ENCODE peak calls at places on chromosomes 2 and 18, in seven cellular contexts. C, P, X, H, N, Y and V are unnamed samples. For H3K36me3, the result is how much of the 10 kb centered on the place peaks cover.

GRCh38 chr2:25268136-25268535 is 73.6 kb downstream of the DNMT3A start:
- DNase-seq in C (no peak), P (no peak), X (no peak), H (no peak), N (no peak), Y (no peak), V (no peak)

GRCh38 chr2:37881397-37881796 is 43.7 kb upstream of the RMDN2 start:
- DNase-seq in C (no peak), P (no peak), X (no peak), H (no peak), N (no peak), Y (no peak), V (no peak)

GRCh38 chr2:10120158-10120937 is 2.2 kb upstream of the RRM2 start:
- DNase-seq in C (peak), P (peak), X (peak), H (peak), N (peak), Y (peak), V (peak)

GRCh38 chr18:52903858-52904257 is 563.9 kb downstream of the DCC start:
- DNase-seq in C (no peak), P (peak), X (peak), H (no peak), N (peak), Y (no peak), V (peak)

GRCh38 chr2:167114018-167114417 is 225.7 kb downstream of the XIRP2 start:
- DNase-seq in C (no peak), P (no peak), X (no peak), H (no peak), N (no peak), Y (no peak), V (no peak)

GRCh38 chr18:7572837-7573236 is 5.7 kb downstream of the PTPRM start:
- DNase-seq in C (no peak), P (no peak), X (peak), H (no peak), N (no peak), Y (no peak), V (no peak)

GRCh38 chr2:16075045-16076012 is 135.0 kb downstream of the MYCN start:
- DNase-seq in C (no peak), P (no peak), X (no peak), H (no peak), N (no peak), Y (no peak), V (no peak)

GRCh38 chr2:238941262-238941792 is 93.4 kb downstream of the TWIST2 start:
- DNase-seq in C (no peak), P (peak), X (no peak), H (no peak), N (no peak), Y (peak), V (no peak)

GRCh38 chr18:48412339-48412929 is 3.3 kb upstream of the ZBTB7C start:
- DNase-seq in C (no peak), P (peak), X (peak), H (no peak), N (peak), Y (no peak), V (peak)

GRCh38 chr2:21787931-21788330 is 664.2 kb downstream of the TDRD15 start:
- DNase-seq in C (no peak), P (no peak), X (no peak), H (no peak), N (no peak), Y (no peak), V (no peak)

GRCh38 chr2:240401781-240402551 is 33.5 kb upstream of the GPC1 start:
- DNase-seq in C (no peak), P (no peak), X (no peak), H (no peak), N (no peak), Y (no peak), V (peak)

GRCh38 chr2:138029238-138029637 is 65.0 kb downstream of the HNMT start:
- DNase-seq in C (no peak), P (no peak), X (peak), H (no peak), N (no peak), Y (no peak), V (no peak)

GRCh38 chr2:129781749-129782617 is 197.5 kb upstream of the RAB6C start:
- DNase-seq in C (no peak), P (no peak), X (no peak), H (no peak), N (peak), Y (no peak), V (peak)

GRCh38 chr2:52844701-52845423 is 922.7 kb upstream of the CHAC2 start:
- DNase-seq in C (no peak), P (no peak), X (no peak), H (no peak), N (no peak), Y (no peak), V (no peak)

GRCh38 chr18:37019157-37019571 is 190.2 kb downstream of the KIAA1328 start:
- DNase-seq in C (no peak), P (no peak), X (peak), H (no peak), N (peak), Y (no peak), V (peak)

GRCh38 chr2:230953843-230954242 is 28.8 kb upstream of the GPR55 start:
- DNase-seq in C (no peak), P (no peak), X (no peak), H (no peak), N (no peak), Y (no peak), V (no peak)

GRCh38 chr2:163604941-163605555 is 130.8 kb downstream of the FIGN start:
- DNase-seq in C (no peak), P (no peak), X (peak), H (no peak), N (no peak), Y (no peak), V (no peak)

GRCh38 chr18:77092104-77093066 is 40.2 kb downstream of the MBP start:
- DNase-seq in C (no peak), P (no peak), X (no peak), H (peak), N (no peak), Y (no peak), V (no peak)
- H3K36me3 ChIP-seq in C (under half), P (under half), X (under half), H (under half), N (under half), Y (under half), V (under half)

GRCh38 chr2:27039871-27040270 is 7.1 kb downstream of the TMEM214 start:
- DNase-seq in C (no peak), P (no peak), X (no peak), H (no peak), N (no peak), Y (no peak), V (no peak)
- H3K36me3 ChIP-seq in C (under half), P (under half), X (half or more), H (half or more), N (under half), Y (under half), V (half or more)

DNA sequence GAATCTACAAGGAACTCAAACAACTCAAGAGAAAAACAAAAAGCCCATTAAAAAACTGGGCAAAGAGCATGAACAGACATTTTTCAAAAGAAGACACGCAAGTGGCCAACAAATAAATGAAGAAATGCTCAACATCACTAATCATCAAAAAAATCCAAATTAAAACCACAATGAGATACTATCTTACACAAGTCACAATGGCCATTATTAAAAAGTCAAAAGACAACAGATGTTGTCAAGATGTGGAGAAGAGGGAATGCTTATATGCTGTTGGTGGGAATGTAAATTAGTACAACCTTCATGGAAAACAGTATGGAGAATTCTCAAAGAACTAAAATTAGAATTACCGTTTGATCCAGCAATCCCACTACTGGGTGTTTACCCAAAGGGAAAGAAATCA is 15.1 kb downstream of the LMAN1 start:
- DNase-seq in C (no peak), P (no peak), X (no peak), H (no peak), N (no peak), Y (no peak), V (no peak)
- H3K36me3 ChIP-seq in C (under half), P (under half), X (half or more), H (half or more), N (half or more), Y (under half), V (half or more)

GRCh38 chr2:101022221-101022620 is 20.1 kb downstream of the RPL31 start:
- DNase-seq in C (no peak), P (no peak), X (no peak), H (no peak), N (no peak), Y (no peak), V (no peak)
- H3K36me3 ChIP-seq in C (under half), P (under half), X (under half), H (half or more), N (under half), Y (under half), V (under half)

DNA sequence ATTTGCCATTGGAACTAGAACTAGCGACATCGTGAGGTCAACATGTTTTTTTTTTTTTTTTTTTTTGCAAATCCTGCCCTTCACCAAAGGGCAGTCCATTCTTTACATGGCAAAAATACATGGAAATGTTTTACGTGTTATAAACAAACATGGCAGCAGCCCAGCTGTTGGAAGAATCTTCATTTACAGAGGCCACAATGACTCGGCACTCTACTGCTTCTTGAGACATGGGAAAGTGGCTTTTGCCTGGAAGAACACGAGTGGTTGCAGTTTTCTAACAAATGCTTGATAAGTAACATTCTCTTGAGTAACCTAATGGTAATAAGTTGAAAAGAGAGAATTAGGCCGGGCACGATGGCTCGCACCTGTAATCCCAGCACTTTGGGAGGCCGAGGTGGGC is 22.8 kb upstream of the POLR1B start:
- DNase-seq in C (no peak), P (no peak), X (no peak), H (no peak), N (no peak), Y (no peak), V (no peak)
- H3K36me3 ChIP-seq in C (under half), P (under half), X (under half), H (under half), N (half or more), Y (under half), V (half or more)

DNA sequence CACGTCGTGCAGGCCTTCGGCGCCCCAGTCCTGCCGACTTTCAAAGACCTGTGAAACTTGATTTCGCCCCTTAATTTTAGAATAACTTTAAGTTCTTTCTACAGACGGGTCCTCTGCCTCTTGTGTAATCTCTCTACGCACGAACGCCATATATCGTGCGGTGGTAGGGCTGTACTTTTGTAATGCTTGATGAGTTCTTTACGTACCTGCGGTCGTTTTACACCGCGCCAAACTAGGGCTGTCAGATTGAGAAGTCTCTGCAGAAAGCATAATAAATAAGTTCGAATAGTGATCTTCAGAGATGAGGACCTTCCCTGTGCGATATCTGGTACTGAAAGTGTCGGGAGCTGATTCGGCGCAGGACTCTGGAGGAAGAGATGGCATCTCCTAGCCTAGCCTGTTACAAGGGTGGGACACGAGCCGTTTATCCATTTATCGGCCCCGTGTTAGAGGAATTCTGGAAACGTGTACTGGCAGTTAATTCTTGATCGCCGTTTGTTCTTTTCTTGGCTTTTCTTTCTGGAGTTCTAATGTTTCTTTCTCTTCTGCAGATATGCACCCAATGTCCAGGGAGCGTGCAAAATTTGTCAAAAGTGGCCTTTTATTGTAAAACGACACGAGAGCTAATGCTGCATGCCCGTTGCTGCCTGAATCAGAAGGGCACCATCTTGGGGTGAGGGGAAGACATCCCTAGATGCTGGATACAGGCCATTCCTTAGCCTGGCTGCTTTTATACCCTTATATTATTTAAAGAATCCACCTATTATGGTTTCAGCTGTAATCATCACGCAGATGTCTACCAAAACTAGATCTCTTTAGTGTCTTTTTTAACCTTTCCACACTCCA is 781 bp upstream of the SLC5A6 start:
- DNase-seq in C (no peak), P (peak), X (peak), H (no peak), N (peak), Y (no peak), V (no peak)
- H3K36me3 ChIP-seq in C (under half), P (under half), X (under half), H (half or more), N (under half), Y (under half), V (under half)

GRCh38 chr2:133123912-133124311 is 444.4 kb downstream of the NCKAP5 start:
- DNase-seq in C (no peak), P (no peak), X (no peak), H (no peak), N (no peak), Y (no peak), V (no peak)
- H3K36me3 ChIP-seq in C (under half), P (under half), X (under half), H (under half), N (under half), Y (under half), V (under half)

GRCh38 chr2:217851191-217852020 is 151.4 kb downstream of the TNS1 start:
- DNase-seq in C (no peak), P (no peak), X (peak), H (peak), N (peak), Y (peak), V (no peak)
- H3K36me3 ChIP-seq in C (under half), P (under half), X (under half), H (half or more), N (under half), Y (under half), V (under half)

GRCh38 chr2:86170449-86170848 is 24.8 kb downstream of the IMMT start:
- DNase-seq in C (no peak), P (no peak), X (no peak), H (no peak), N (no peak), Y (no peak), V (no peak)
- H3K36me3 ChIP-seq in C (under half), P (under half), X (under half), H (half or more), N (half or more), Y (under half), V (half or more)

GRCh38 chr2:217880891-217881290 is 121.9 kb downstream of the TNS1 start:
- DNase-seq in C (no peak), P (no peak), X (no peak), H (no peak), N (no peak), Y (no peak), V (no peak)
- H3K36me3 ChIP-seq in C (under half), P (under half), X (half or more), H (half or more), N (half or more), Y (under half), V (under half)